ENCODE peak calls at places on chromosomes 3 and 15, in seven cellular contexts. D, I, Q, Y, X, E and A are unnamed samples. For H3K4me1 and H3K9me3, the result is how much of the 10 kb centered on the place peaks cover.

GRCh38 chr3:100170492-100170891 is 56.2 kb upstream of the FILIP1L start:
- DNase-seq in I (no peak), X (no peak), D (no peak), Q (no peak), E (no peak), Y (no peak), A (no peak)

GRCh38 chr15:90586948-90587347 is 57.2 kb downstream of the CRTC3 start:
- DNase-seq in Y (no peak), X (no peak), I (no peak), E (no peak), Q (no peak), D (no peak), A (no peak)

GRCh38 chr15:82306791-82307713 is 42.2 kb downstream of the GOLGA6L10 start:
- DNase-seq in Q (no peak), Y (no peak), E (no peak), X (no peak), D (no peak), I (peak), A (no peak)

GRCh38 chr3:31170932-31171670 is 276.6 kb upstream of the GADL1 start:
- DNase-seq in E (no peak), Y (no peak), I (no peak), D (peak), Q (no peak), X (peak), A (no peak)

GRCh38 chr3:178707632-178708031 is 171.4 kb downstream of the KCNMB2 start:
- DNase-seq in X (peak), D (no peak), Y (no peak), Q (no peak), E (no peak), I (no peak), A (no peak)

GRCh38 chr15:50219820-50220219 is 37.8 kb downstream of the SLC27A2 start:
- DNase-seq in Q (no peak), E (no peak), Y (no peak), I (no peak), X (peak), D (peak), A (no peak)

GRCh38 chr3:19457449-19457848 is 309.1 kb downstream of the KCNH8 start:
- DNase-seq in D (no peak), Q (no peak), I (no peak), Y (no peak), X (no peak), E (no peak), A (no peak)

GRCh38 chr15:66883322-66883911 is 181.4 kb downstream of the SMAD6 start:
- DNase-seq in I (peak), X (peak), Y (peak), E (peak), D (peak), Q (peak), A (peak)

GRCh38 chr15:32671339-32672325 is 30.1 kb downstream of the SCG5 start:
- DNase-seq in I (no peak), X (no peak), Y (no peak), Q (no peak), E (no peak), D (no peak), A (no peak)

GRCh38 chr3:132535575-132536441 is 61.3 kb upstream of the ACKR4 start:
- DNase-seq in I (no peak), Q (peak), X (peak), Y (peak), E (peak), D (peak), A (no peak)

GRCh38 chr15:59994855-59995557 is 9.1 kb upstream of the FOXB1 start:
- DNase-seq in Q (no peak), Y (no peak), I (no peak), E (no peak), D (no peak), X (no peak), A (no peak)

GRCh38 chr3:72042397-72043211 is 257.7 kb upstream of the PROK2 start:
- DNase-seq in D (peak), Y (no peak), Q (no peak), X (peak), I (no peak), E (no peak), A (no peak)

GRCh38 chr3:110944782-110945181 is 126.8 kb upstream of the NECTIN3 start:
- DNase-seq in Q (no peak), D (no peak), Y (no peak), X (no peak), I (no peak), E (no peak), A (no peak)

GRCh38 chr3:48143567-48143966 is 44.6 kb downstream of the CDC25A start:
- DNase-seq in E (no peak), X (no peak), Q (no peak), Y (no peak), D (no peak), I (no peak), A (no peak)

GRCh38 chr15:101502572-101503295 is 13.2 kb upstream of the PCSK6 start:
- DNase-seq in D (no peak), Y (no peak), I (peak), X (no peak), Q (no peak), E (no peak), A (no peak)

GRCh38 chr3:43405888-43406636 is 119.7 kb downstream of the SNRK start:
- DNase-seq in Y (no peak), E (no peak), D (peak), X (peak), Q (no peak), I (no peak), A (no peak)

GRCh38 chr15:99718421-99718820 is 14.8 kb downstream of the LYSMD4 start:
- DNase-seq in Q (no peak), I (no peak), E (no peak), X (no peak), Y (no peak), D (no peak), A (no peak)

GRCh38 chr3:7025581-7026300 is 164.8 kb downstream of the GRM7 start:
- DNase-seq in E (no peak), X (no peak), I (no peak), Y (no peak), Q (no peak), D (no peak), A (no peak)

GRCh38 chr3:72891053-72891855 is 3.4 kb downstream of the GXYLT2 start:
- DNase-seq in X (peak), Q (peak), Y (peak), D (peak), E (peak), I (no peak), A (no peak)

GRCh38 chr3:149657796-149658443 is at the start of gene WWTR1:
- DNase-seq in Q (peak), I (no peak), X (peak), Y (peak), D (peak), E (peak), A (peak)

GRCh38 chr3:130276203-130276803 is 69.2 kb upstream of the COL6A5 start:
- DNase-seq in Y (peak), I (no peak), X (peak), D (peak), E (no peak), Q (no peak), A (no peak)

GRCh38 chr15:88741046-88741445 is 62.2 kb upstream of the ACAN start:
- DNase-seq in E (no peak), D (no peak), I (peak), X (no peak), Y (no peak), Q (no peak), A (no peak)

GRCh38 chr3:169678122-169678521 is 14.6 kb upstream of the MECOM start:
- DNase-seq in D (peak), Y (no peak), I (no peak), Q (no peak), E (no peak), X (no peak), A (no peak)

GRCh38 chr3:100260081-100260684 is 609 bp upstream of the TBC1D23 start:
- DNase-seq in E (peak), D (peak), X (peak), I (no peak), Y (no peak), Q (peak), A (peak)

GRCh38 chr15:45134682-45135604 is 5.1 kb downstream of the DUOX1 start:
- DNase-seq in Q (peak), I (no peak), E (no peak), Y (no peak), D (no peak), X (no peak), A (peak)

GRCh38 chr3:112640333-112640863 is 545 bp downstream of the CCDC80 start:
- DNase-seq in I (no peak), D (peak), X (peak), Y (peak), Q (no peak), E (peak), A (no peak)

GRCh38 chr3:127699098-127699945 is 26.6 kb downstream of the ABTB1 start:
- DNase-seq in E (no peak), Q (no peak), I (no peak), X (peak), Y (peak), D (no peak), A (peak)
- H3K4me1 ChIP-seq in E (under half), Q (under half), I (under half), X (under half), Y (under half), D (under half), A (half or more)

GRCh38 chr3:164864454-164864853 is 213.8 kb downstream of the SI start:
- DNase-seq in D (no peak), E (no peak), Y (no peak), X (no peak), Q (no peak), I (no peak), A (no peak)
- H3K9me3 ChIP-seq in D (under half), E (under half), Y (under half), X (under half), Q (under half), I (under half), A (under half)

GRCh38 chr3:33791477-33792166 is 6.8 kb upstream of the PDCD6IP start:
- DNase-seq in Q (peak), Y (peak), I (no peak), X (peak), E (no peak), D (no peak), A (peak)

GRCh38 chr3:33789183-33789954 is 9.1 kb upstream of the PDCD6IP start:
- DNase-seq in Y (no peak), Q (no peak), E (no peak), I (no peak), X (no peak), D (no peak), A (no peak)

GRCh38 chr3:33790091-33790490 is 8.3 kb upstream of the PDCD6IP start:
- DNase-seq in I (no peak), Q (no peak), Y (peak), D (no peak), X (no peak), E (no peak), A (no peak)

GRCh38 chr3:33787328-33788009 is 11.0 kb upstream of the PDCD6IP start:
- DNase-seq in Y (peak), X (peak), E (peak), Q (peak), I (no peak), D (peak), A (peak)

DNA sequence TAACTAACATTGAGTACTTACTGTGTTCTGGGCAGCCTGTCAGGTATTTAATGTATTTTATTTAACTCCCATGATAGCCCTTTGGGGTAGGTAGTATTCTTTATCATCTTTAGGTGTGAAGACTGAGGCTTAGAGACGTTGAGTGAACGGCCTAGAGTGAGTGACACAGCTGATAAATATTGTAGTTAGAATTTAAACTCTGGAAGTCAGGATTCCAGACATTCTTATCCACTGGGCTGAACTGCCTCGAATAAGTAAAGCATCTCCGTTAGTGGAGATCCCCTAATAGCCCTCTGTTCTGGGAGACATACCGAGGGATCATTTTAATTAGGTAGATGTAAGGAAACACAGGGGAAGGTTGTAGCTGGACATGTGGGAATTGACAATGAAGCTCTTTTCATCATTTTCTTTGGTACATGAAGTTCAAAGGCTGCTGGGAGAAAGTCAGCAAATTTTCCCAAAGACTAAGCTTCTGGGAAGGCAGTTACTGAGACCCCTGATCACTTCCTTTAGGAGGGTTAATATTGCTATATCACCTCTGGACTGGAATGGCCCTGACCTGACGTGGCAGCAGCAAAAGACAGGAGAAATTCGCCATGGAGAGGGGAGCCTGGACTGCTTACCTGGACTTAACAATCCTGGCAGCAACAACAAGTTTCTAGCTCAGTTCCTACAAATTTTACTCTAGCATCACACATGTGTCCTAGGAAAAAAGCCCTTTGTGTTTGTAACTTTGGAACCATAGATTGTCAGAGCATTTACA is 11.7 kb upstream of the PDCD6IP start:
- DNase-seq in I (no peak), Q (no peak), D (no peak), X (no peak), Y (no peak), E (no peak), A (no peak)
- H3K4me3 ChIP-seq in I (no peak), Q (peak), D (peak), X (no peak), Y (peak), E (no peak), A (peak)

DNA sequence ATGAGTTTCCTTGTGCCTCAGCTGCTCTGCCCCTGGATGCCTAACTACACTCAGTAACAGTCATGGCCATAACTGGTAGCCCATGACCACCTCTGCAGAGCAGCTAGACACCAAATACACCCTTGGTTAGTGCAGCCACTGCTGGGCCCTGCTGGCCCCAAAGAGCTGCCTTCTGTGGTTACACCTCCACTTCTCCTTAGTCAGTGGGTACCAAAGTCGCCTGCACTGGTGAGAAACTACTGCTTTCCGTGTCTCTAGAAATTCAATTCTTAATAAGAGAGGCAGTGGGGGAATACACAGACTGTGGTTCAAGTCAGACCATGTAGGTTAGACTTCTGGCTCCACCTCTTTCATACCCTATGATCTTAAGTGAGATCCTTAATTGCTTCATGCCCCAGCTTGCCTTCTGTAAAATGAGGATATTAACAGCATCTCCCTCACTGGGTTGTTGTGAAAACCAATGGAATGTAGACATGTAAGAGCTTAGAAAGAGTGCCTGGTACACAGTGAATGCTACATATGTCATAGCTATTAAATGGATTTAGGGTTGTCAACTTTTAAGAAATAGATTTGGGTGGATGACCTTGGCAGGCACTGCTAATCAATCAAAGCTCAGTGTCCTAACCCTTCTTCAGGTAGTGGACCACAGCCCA is 18.2 kb downstream of the HEG1 start:
- DNase-seq in X (no peak), I (no peak), Y (no peak), E (no peak), Q (no peak), D (peak), A (no peak)
- H3K4me1 ChIP-seq in X (under half), I (half or more), Y (under half), E (under half), Q (under half), D (half or more), A (half or more)

GRCh38 chr15:47937834-47938233 is 183.0 kb upstream of the SLC24A5 start:
- DNase-seq in I (no peak), Y (no peak), X (no peak), D (no peak), E (no peak), Q (no peak), A (no peak)

GRCh38 chr15:47934342-47934741 is 186.4 kb upstream of the SLC24A5 start:
- DNase-seq in D (no peak), I (no peak), Y (no peak), E (no peak), Q (no peak), X (no peak), A (no peak)

GRCh38 chr15:47933865-47934264 is 186.9 kb upstream of the SLC24A5 start:
- DNase-seq in Q (no peak), E (no peak), D (no peak), X (no peak), I (no peak), Y (no peak), A (no peak)

DNA sequence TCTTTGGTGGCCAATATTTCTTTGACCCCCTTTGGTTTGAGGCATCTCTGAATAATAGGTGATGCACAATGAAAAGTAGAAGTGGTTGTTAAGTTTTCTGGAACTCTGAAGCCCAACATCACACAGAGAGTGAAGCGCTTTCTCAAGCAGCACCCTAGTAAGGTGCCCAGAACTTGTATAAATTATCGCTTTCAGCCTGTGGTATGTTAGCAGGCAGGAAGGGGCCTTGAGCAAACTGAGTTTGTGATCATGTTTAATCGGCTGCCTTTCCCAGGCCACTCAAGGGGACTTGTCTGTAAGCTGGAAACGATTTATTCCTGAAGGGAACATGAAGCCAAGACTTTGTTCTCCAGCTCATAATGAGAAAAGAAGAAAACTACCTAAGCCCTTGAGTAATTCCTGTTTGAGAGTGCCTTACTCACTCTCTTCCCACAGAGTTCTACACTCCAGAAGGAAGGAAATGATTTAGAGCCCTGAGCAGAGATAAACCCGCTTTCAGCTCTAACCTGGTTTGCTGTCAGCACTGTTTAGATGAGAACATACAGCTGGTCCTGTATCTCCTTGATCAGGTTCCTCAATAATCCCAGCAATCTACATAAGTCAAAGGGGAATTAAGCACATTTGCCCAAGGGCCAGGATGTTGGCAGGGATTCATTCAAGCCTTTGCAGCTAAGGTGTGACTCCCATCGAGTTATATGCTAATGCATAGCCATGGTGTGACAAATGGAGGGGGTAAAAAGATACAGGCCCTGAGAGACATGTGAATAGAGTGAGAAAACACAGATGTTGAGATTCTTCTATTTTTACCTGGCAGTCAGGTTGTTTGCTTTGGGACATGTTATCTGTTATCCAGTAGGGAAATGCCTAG is 187.7 kb upstream of the SLC24A5 start:
- DNase-seq in D (no peak), Y (no peak), E (no peak), X (no peak), I (no peak), Q (no peak), A (no peak)
- H3K9me3 ChIP-seq in D (under half), Y (under half), E (under half), X (under half), I (under half), Q (under half), A (under half)

GRCh38 chr3:126082334-126083137 is 1.4 kb downstream of the SLC41A3 start:
- DNase-seq in I (no peak), E (no peak), D (no peak), X (no peak), Y (no peak), Q (no peak), A (no peak)
- H3K4me3 ChIP-seq in I (peak), E (no peak), D (peak), X (no peak), Y (peak), Q (peak), A (peak)

GRCh38 chr3:119352863-119353527 is 58.8 kb downstream of the ARHGAP31 start:
- DNase-seq in Q (no peak), I (no peak), D (peak), X (peak), E (no peak), Y (peak), A (no peak)
- H3K4me1 ChIP-seq in Q (under half), I (under half), D (half or more), X (under half), E (under half), Y (under half), A (half or more)

GRCh38 chr3:137988982-137989381 is 21.0 kb upstream of the CLDN18 start:
- DNase-seq in D (no peak), Q (no peak), Y (no peak), I (no peak), X (no peak), E (no peak), A (no peak)

GRCh38 chr3:137987723-137988122 is 22.2 kb upstream of the CLDN18 start:
- DNase-seq in E (no peak), Q (no peak), X (no peak), Y (no peak), D (no peak), I (no peak), A (no peak)

GRCh38 chr3:137992592-137992991 is 17.4 kb upstream of the CLDN18 start:
- DNase-seq in E (no peak), D (peak), Y (no peak), I (no peak), X (peak), Q (no peak), A (no peak)

GRCh38 chr3:137990427-137990826 is 19.5 kb upstream of the CLDN18 start:
- DNase-seq in Q (no peak), I (no peak), X (no peak), D (no peak), Y (no peak), E (no peak), A (no peak)

DNA sequence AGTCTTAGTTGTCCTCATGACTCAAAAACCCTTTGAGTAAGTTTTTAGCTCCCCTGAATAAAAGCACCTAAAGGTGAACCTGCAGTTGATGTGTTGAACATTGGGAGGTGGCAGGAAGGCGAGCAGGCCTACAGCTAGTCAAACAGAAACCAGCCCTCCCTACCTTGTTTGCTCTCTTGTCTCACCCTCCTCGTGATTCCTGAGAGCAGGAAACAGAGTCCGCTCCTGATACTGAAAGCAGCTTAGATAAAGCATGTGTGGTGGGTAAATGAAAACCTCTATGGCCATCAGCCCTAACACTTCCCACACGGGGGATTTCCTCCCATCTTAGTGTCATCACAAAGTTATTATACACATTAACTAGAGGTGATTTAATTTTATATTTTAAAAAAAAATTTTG is 21.8 kb upstream of the CLDN18 start:
- DNase-seq in E (no peak), X (no peak), Q (no peak), I (no peak), D (no peak), Y (no peak), A (no peak)
- H3K9me3 ChIP-seq in E (under half), X (under half), Q (under half), I (under half), D (under half), Y (under half), A (under half)